ENCODE peak calls at places on chromosomes 16 and 17, in seven cellular contexts. M is transverse colon, C is B cell, L is neural progenitor cell, Y is NB4, U is AG10803, N is A549. I is an unnamed sample.

GRCh38 chr16:89193576-89194293 is 6.6 kb downstream of the SLC22A31 start:
- DNase-seq in M (no peak), C (peak), L (peak), Y (peak), U (no peak), N (no peak), I (no peak)

GRCh38 chr17:45973099-45973838 is 25.8 kb upstream of the STH start:
- DNase-seq in M (peak), C (no peak), L (no peak), Y (no peak), U (no peak), N (no peak), I (no peak)

GRCh38 chr17:55413825-55414489 is 7.7 kb downstream of the MMD start:
- DNase-seq in M (no peak), C (no peak), L (no peak), Y (no peak), U (no peak), N (no peak), I (no peak)

GRCh38 chr16:8675183-8676159 is 1.1 kb downstream of the ABAT start:
- DNase-seq in M (no peak), C (no peak), L (no peak), Y (no peak), U (no peak), N (no peak), I (peak)

GRCh38 chr16:2450535-2450934 is 9.4 kb upstream of the TEDC2 start:
- DNase-seq in M (no peak), C (no peak), L (no peak), Y (no peak), U (no peak), N (no peak), I (no peak)

GRCh38 chr17:34382586-34383224 is 19.7 kb upstream of the CCL1 start:
- DNase-seq in M (peak), C (no peak), L (no peak), Y (peak), U (no peak), N (no peak), I (no peak)

GRCh38 chr17:16214190-16215001 is 938 bp downstream of the NCOR1 start:
- DNase-seq in M (no peak), C (no peak), L (peak), Y (no peak), U (peak), N (no peak), I (peak)

GRCh38 chr16:83744521-83744981 is 63.2 kb upstream of the HSBP1 start:
- DNase-seq in M (peak), C (peak), L (no peak), Y (peak), U (peak), N (no peak), I (no peak)

GRCh38 chr16:87704754-87705353 is 60.9 kb downstream of the KLHDC4 start:
- DNase-seq in M (no peak), C (no peak), L (no peak), Y (no peak), U (no peak), N (no peak), I (no peak)

GRCh38 chr17:39755550-39756375 is 18.0 kb downstream of the GRB7 start:
- DNase-seq in M (peak), C (peak), L (no peak), Y (peak), U (peak), N (no peak), I (peak)

GRCh38 chr16:8966781-8967436 is 3.2 kb upstream of the USP7 start:
- DNase-seq in M (peak), C (no peak), L (no peak), Y (peak), U (no peak), N (peak), I (no peak)

GRCh38 chr17:42536048-42536371 is at the start of gene NAGLU:
- DNase-seq in M (peak), C (peak), L (peak), Y (peak), U (peak), N (peak), I (peak)

GRCh38 chr16:84722068-84722467 is 22.3 kb downstream of the USP10 start:
- DNase-seq in M (no peak), C (no peak), L (no peak), Y (no peak), U (no peak), N (no peak), I (no peak)

GRCh38 chr16:12010388-12011251 is 34.1 kb downstream of the SNX29 start:
- DNase-seq in M (no peak), C (peak), L (no peak), Y (peak), U (peak), N (no peak), I (no peak)

GRCh38 chr16:10870137-10870776 is 6.7 kb upstream of the CIITA start:
- DNase-seq in M (no peak), C (no peak), L (no peak), Y (peak), U (no peak), N (no peak), I (no peak)

GRCh38 chr16:48252013-48252412 is 4.7 kb upstream of the ABCC11 start:
- DNase-seq in M (no peak), C (no peak), L (no peak), Y (no peak), U (no peak), N (no peak), I (no peak)

GRCh38 chr17:81477173-81477572 is 35.4 kb downstream of the ACTG1 start:
- DNase-seq in M (no peak), C (no peak), L (no peak), Y (no peak), U (no peak), N (no peak), I (no peak)

GRCh38 chr17:11986179-11986938 is 10.9 kb downstream of the ZNF18 start:
- DNase-seq in M (no peak), C (no peak), L (no peak), Y (no peak), U (peak), N (no peak), I (no peak)

GRCh38 chr16:86256995-86257394 is 253.3 kb upstream of the FOXF1 start:
- DNase-seq in M (no peak), C (no peak), L (no peak), Y (no peak), U (no peak), N (no peak), I (no peak)

GRCh38 chr17:46772013-46772878 is 46.2 kb downstream of the WNT3 start:
- DNase-seq in M (peak), C (peak), L (peak), Y (peak), U (peak), N (peak), I (peak)

GRCh38 chr16:81688182-81688581 is 90.9 kb upstream of the PLCG2 start:
- DNase-seq in M (no peak), C (no peak), L (no peak), Y (no peak), U (no peak), N (no peak), I (no peak)

GRCh38 chr16:6165330-6165984 is 1067.9 kb upstream of the EEF2KMT start:
- DNase-seq in M (no peak), C (no peak), L (peak), Y (peak), U (no peak), N (peak), I (no peak)

GRCh38 chr17:75894049-75894742 is 2.6 kb downstream of the TRIM65 start:
- DNase-seq in M (no peak), C (no peak), L (peak), Y (no peak), U (no peak), N (no peak), I (no peak)

GRCh38 chr17:75897076-75898019 is 597 bp upstream of the TRIM65 start:
- DNase-seq in M (peak), C (no peak), L (peak), Y (no peak), U (no peak), N (no peak), I (no peak)

GRCh38 chr17:75898791-75899190 is 2.0 kb upstream of the TRIM65 start:
- DNase-seq in M (no peak), C (no peak), L (no peak), Y (no peak), U (no peak), N (no peak), I (no peak)

GRCh38 chr17:75898065-75898464 is 1.3 kb upstream of the TRIM65 start:
- DNase-seq in M (no peak), C (no peak), L (no peak), Y (no peak), U (no peak), N (no peak), I (no peak)

GRCh38 chr17:75896360-75897075 is at the start of gene TRIM65:
- DNase-seq in M (peak), C (peak), L (peak), Y (peak), U (peak), N (peak), I (peak)
- TF ChIP-seq CTCF in M (peak), C (peak), L (peak), Y (no peak), U (peak), N (peak), I (peak)

GRCh38 chr16:78543066-78543465 is 443.6 kb downstream of the WWOX start:
- DNase-seq in M (no peak), C (no peak), L (no peak), Y (peak), U (no peak), N (no peak), I (no peak)
- TF ChIP-seq CTCF in M (no peak), C (no peak), L (no peak), Y (no peak), U (no peak), N (no peak), I (no peak)

GRCh38 chr16:64136314-64136713 is 985.5 kb downstream of the CDH11 start:
- DNase-seq in M (no peak), C (no peak), L (no peak), Y (no peak), U (no peak), N (no peak), I (no peak)

GRCh38 chr16:64133396-64133795 is 988.5 kb downstream of the CDH11 start:
- DNase-seq in M (no peak), C (no peak), L (no peak), Y (no peak), U (peak), N (no peak), I (no peak)

GRCh38 chr16:64138621-64139020 is 983.2 kb downstream of the CDH11 start:
- DNase-seq in M (no peak), C (no peak), L (no peak), Y (no peak), U (no peak), N (no peak), I (no peak)

GRCh38 chr16:64136743-64137142 is 985.1 kb downstream of the CDH11 start:
- DNase-seq in M (no peak), C (no peak), L (no peak), Y (no peak), U (no peak), N (no peak), I (no peak)

GRCh38 chr16:64137976-64138375 is 983.9 kb downstream of the CDH11 start:
- DNase-seq in M (no peak), C (no peak), L (no peak), Y (no peak), U (no peak), N (no peak), I (no peak)
- TF ChIP-seq CTCF in M (no peak), C (no peak), L (no peak), Y (no peak), U (no peak), N (no peak), I (no peak)

GRCh38 chr17:20009302-20010098 is at the start of gene SPECC1:
- DNase-seq in M (peak), C (peak), L (peak), Y (peak), U (peak), N (peak), I (peak)

GRCh38 chr17:20010886-20011402 is 1.8 kb downstream of the SPECC1 start:
- DNase-seq in M (no peak), C (no peak), L (no peak), Y (no peak), U (no peak), N (no peak), I (no peak)

GRCh38 chr17:20009052-20009301 is 182 bp upstream of the SPECC1 start:
- DNase-seq in M (no peak), C (no peak), L (no peak), Y (no peak), U (no peak), N (no peak), I (no peak)

GRCh38 chr17:20008242-20009051 is 712 bp upstream of the SPECC1 start:
- DNase-seq in M (peak), C (peak), L (peak), Y (peak), U (no peak), N (peak), I (no peak)

DNA sequence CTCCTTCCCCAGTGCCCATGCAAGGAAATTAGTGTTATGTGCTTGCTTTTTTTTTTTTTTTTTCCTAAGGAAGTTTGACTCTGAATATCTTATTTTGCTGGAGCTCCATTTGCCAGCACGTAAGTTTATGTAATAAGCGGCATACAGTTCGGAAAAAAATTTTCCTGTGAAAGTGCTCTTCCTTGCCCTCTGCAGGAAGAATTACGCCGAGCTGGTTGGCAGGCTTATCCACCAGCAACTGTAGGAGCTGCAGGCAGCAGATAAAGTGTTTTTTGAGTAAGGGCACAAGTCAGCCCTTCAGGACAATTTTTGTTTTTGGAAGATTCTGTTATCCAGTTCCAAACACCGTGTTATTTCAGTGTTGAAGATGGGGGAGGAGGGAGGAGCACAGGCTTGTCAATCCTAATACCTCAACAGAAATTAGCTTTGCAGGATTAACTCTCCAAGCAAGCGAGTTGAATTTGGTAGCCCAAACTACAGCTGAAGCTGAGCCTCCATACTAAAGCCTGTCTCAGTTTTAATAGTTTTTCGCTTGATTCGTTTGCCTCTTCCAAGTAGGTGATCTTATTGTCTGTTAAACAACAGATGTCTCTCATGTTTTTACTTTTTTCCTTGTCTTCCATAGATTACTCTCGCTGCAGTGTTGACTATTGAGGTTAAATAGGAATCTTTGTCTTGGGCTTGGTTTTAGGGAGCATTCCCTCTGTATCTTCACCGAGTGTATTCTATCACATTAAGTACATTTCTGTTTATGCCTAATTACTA is 1.1 kb downstream of the SPECC1 start:
- DNase-seq in M (peak), C (no peak), L (peak), Y (peak), U (peak), N (peak), I (no peak)
- TF ChIP-seq CTCF in M (no peak), C (no peak), L (peak), Y (peak), U (peak), N (peak), I (no peak)

DNA sequence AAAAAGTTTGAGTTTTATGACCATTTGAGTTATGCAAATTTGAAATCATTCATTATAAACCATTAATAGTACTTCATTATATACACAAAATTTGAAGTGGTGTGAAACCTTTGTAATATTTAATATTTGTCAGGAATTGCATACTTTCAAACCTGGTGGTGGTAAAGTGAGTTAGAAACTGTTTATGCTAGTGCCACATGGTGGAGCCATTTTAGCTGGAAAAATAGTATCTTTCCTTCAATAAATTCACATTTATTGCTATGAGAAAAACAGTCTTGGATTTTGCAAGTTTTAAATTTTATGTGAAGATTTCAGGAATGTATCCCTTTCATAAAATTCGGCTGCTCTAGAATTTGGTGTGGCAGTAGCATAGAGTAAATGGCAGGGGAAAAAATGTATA is 7.3 kb upstream of the BLMH start:
- DNase-seq in M (no peak), C (no peak), L (no peak), Y (no peak), U (no peak), N (peak), I (no peak)
- TF ChIP-seq CTCF in M (peak), C (no peak), L (peak), Y (no peak), U (peak), N (peak), I (no peak)

GRCh38 chr17:9002610-9003354 is 18.5 kb upstream of the NTN1 start:
- DNase-seq in M (no peak), C (peak), L (peak), Y (no peak), U (no peak), N (peak), I (peak)
- TF ChIP-seq CTCF in M (no peak), C (no peak), L (peak), Y (no peak), U (no peak), N (peak), I (peak)

GRCh38 chr17:48211011-48211410 is 103.4 kb downstream of the SNX11 start:
- DNase-seq in M (no peak), C (no peak), L (no peak), Y (no peak), U (no peak), N (no peak), I (no peak)

GRCh38 chr17:48219605-48220004 is 112.0 kb downstream of the SNX11 start:
- DNase-seq in M (no peak), C (no peak), L (peak), Y (no peak), U (no peak), N (no peak), I (no peak)

GRCh38 chr17:48213797-48214196 is 106.2 kb downstream of the SNX11 start:
- DNase-seq in M (no peak), C (no peak), L (no peak), Y (no peak), U (no peak), N (no peak), I (no peak)

GRCh38 chr17:48211787-48212186 is 104.2 kb downstream of the SNX11 start:
- DNase-seq in M (no peak), C (no peak), L (no peak), Y (no peak), U (no peak), N (no peak), I (no peak)

DNA sequence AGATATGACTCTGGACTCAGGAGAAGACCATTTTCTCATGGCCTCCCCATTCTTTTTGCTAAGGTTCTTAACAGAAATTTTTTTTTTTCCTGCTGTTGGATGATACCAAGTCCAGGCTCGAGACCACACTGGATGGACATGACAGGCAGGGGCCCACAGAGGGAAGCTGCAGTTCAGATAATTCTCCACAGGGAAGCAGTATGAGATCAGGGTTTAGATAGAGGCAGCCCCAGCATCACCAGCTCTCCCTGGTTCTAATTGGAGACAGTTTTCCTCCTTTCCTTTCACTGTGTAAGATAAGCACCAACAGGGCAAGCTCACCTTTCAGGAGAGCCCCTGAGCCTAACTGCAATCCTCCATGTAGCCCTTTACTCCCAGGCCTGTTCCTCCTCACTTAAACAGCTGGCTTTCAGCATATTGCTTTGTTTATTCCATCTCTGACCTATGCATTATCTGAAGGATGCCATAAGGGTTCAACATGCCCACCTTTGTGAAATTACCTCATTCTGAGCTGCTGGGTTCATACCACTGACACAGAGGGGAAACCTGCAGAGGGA is 108.1 kb downstream of the SNX11 start:
- DNase-seq in M (peak), C (no peak), L (peak), Y (peak), U (peak), N (peak), I (no peak)
- TF ChIP-seq CTCF in M (peak), C (no peak), L (peak), Y (peak), U (peak), N (peak), I (peak)